ENCODE peak calls at places on chromosomes 2 and 18, in five cellular contexts. One of them, this sample, is unnamed. For H3K9me3, the result is how much of the 10 kb centered on the place peaks cover.

GRCh38 chr2:148458171-148458570 is 186.4 kb upstream of the EPC2 start:
- DNase-seq in H9: no peak
- DNase-seq in IMR-90: no peak
- DNase-seq in neuronal stem cell: no peak
- DNase-seq in mesenchymal stem cell: no peak
- DNase-seq in this sample: peak

GRCh38 chr2:160140001-160140400 is 60.1 kb downstream of the ITGB6 start:
- DNase-seq in H9: no peak
- DNase-seq in IMR-90: peak
- DNase-seq in neuronal stem cell: no peak
- DNase-seq in mesenchymal stem cell: no peak
- DNase-seq in this sample: no peak

GRCh38 chr18:78768221-78768620 is 211.4 kb upstream of the SALL3 start:
- DNase-seq in H9: no peak
- DNase-seq in IMR-90: no peak
- DNase-seq in neuronal stem cell: no peak
- DNase-seq in mesenchymal stem cell: no peak
- DNase-seq in this sample: no peak

GRCh38 chr18:56321470-56321869 is 316.9 kb downstream of the TXNL1 start:
- DNase-seq in H9: no peak
- DNase-seq in IMR-90: no peak
- DNase-seq in neuronal stem cell: no peak
- DNase-seq in mesenchymal stem cell: no peak
- DNase-seq in this sample: no peak

GRCh38 chr18:80037869-80038630 is 3.8 kb downstream of the RBFA start:
- DNase-seq in H9: no peak
- DNase-seq in IMR-90: no peak
- DNase-seq in neuronal stem cell: no peak
- DNase-seq in mesenchymal stem cell: no peak
- DNase-seq in this sample: no peak

GRCh38 chr18:22060361-22060760 is 109.0 kb upstream of the GATA6 start:
- DNase-seq in H9: no peak
- DNase-seq in IMR-90: no peak
- DNase-seq in neuronal stem cell: no peak
- DNase-seq in mesenchymal stem cell: no peak
- DNase-seq in this sample: no peak

GRCh38 chr2:55490554-55490953 is 29.0 kb upstream of the CFAP36 start:
- DNase-seq in H9: peak
- DNase-seq in IMR-90: peak
- DNase-seq in neuronal stem cell: no peak
- DNase-seq in mesenchymal stem cell: peak
- DNase-seq in this sample: no peak

GRCh38 chr2:120936476-120937334 is 201.0 kb downstream of the GLI2 start:
- DNase-seq in H9: no peak
- DNase-seq in IMR-90: peak
- DNase-seq in neuronal stem cell: no peak
- DNase-seq in mesenchymal stem cell: peak
- DNase-seq in this sample: peak

GRCh38 chr2:21676056-21676455 is 552.3 kb downstream of the TDRD15 start:
- DNase-seq in H9: no peak
- DNase-seq in IMR-90: no peak
- DNase-seq in neuronal stem cell: no peak
- DNase-seq in mesenchymal stem cell: no peak
- DNase-seq in this sample: no peak

GRCh38 chr2:239640210-239640609 is 239.4 kb upstream of the HDAC4 start:
- DNase-seq in H9: no peak
- DNase-seq in IMR-90: no peak
- DNase-seq in neuronal stem cell: no peak
- DNase-seq in mesenchymal stem cell: no peak
- DNase-seq in this sample: no peak

GRCh38 chr18:58625839-58626238 is 3.1 kb downstream of the ALPK2 start:
- DNase-seq in H9: no peak
- DNase-seq in IMR-90: no peak
- DNase-seq in neuronal stem cell: no peak
- DNase-seq in mesenchymal stem cell: no peak
- DNase-seq in this sample: no peak

GRCh38 chr2:46390901-46391395 is 88.4 kb upstream of the TMEM247 start:
- DNase-seq in H9: peak
- DNase-seq in IMR-90: no peak
- DNase-seq in neuronal stem cell: no peak
- DNase-seq in mesenchymal stem cell: no peak
- DNase-seq in this sample: no peak

GRCh38 chr2:65429799-65430514 is 2.4 kb downstream of the SPRED2 start:
- DNase-seq in H9: no peak
- DNase-seq in IMR-90: no peak
- DNase-seq in neuronal stem cell: no peak
- DNase-seq in mesenchymal stem cell: peak
- DNase-seq in this sample: peak

GRCh38 chr2:12035029-12035720 is 288.7 kb downstream of the LPIN1 start:
- DNase-seq in H9: no peak
- DNase-seq in IMR-90: no peak
- DNase-seq in neuronal stem cell: no peak
- DNase-seq in mesenchymal stem cell: no peak
- DNase-seq in this sample: no peak

GRCh38 chr2:229054311-229054710 is 216.8 kb downstream of the PID1 start:
- DNase-seq in H9: no peak
- DNase-seq in IMR-90: no peak
- DNase-seq in neuronal stem cell: no peak
- DNase-seq in mesenchymal stem cell: no peak
- DNase-seq in this sample: no peak
- H3K9me3 ChIP-seq in H9: under half
- H3K9me3 ChIP-seq in IMR-90: under half
- H3K9me3 ChIP-seq in neuronal stem cell: under half
- H3K9me3 ChIP-seq in mesenchymal stem cell: under half
- H3K9me3 ChIP-seq in this sample: under half

DNA sequence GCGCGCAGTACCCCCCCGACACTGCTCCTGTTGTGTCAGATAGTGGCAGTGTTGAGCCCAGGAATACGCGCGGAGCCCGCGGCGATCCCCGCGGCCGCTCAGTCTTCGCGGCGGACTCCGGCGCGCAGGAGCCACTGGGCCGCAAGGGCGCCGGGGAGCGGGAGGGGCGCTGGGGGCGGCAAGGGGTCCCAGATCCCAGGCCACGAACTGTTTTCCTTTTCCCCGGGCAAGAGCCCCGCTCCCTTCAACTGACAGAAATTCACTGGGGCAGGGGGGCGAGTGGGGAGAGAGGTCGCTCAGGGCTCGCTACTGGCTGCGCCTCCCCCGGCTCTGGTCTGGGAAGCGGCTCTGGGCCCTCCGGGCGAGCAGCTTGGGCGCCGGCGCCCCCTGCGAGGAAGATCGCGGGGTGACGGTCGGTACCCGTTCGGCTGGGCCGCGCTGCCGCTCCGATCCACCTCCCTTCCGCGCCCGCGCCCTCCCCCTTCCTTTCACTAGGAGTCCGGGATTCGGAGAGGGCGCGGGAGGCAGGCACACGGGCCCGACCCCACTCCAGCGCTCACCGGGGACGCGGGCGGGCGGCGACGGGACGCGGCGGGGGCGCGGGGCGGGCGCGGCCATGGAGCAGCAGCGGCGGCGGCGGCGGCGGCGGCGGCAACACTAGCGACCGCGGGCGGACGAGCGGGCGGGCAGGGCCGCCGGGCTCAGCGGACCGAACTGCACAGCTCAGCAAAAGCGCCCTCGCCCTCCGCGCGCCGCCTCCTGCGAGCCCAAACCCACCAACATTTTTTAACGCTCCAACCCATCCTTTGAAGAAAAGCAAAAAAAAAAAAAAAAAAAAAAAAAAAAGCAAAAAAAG is 1.4 kb upstream of the SETBP1 start:
- DNase-seq in H9: peak
- DNase-seq in IMR-90: peak
- DNase-seq in neuronal stem cell: peak
- DNase-seq in mesenchymal stem cell: peak
- DNase-seq in this sample: peak
- H3K18ac ChIP-seq in H9: no peak
- H3K18ac ChIP-seq in IMR-90: peak
- H3K18ac ChIP-seq in neuronal stem cell: peak
- H3K18ac ChIP-seq in mesenchymal stem cell: peak
- H3K18ac ChIP-seq in this sample: peak

GRCh38 chr2:179050735-179051134 is 798 bp upstream of the CCDC141 start:
- DNase-seq in H9: no peak
- DNase-seq in IMR-90: no peak
- DNase-seq in neuronal stem cell: no peak
- DNase-seq in mesenchymal stem cell: peak
- DNase-seq in this sample: no peak

GRCh38 chr2:179049546-179050311 is at the start of gene CCDC141:
- DNase-seq in H9: no peak
- DNase-seq in IMR-90: no peak
- DNase-seq in neuronal stem cell: no peak
- DNase-seq in mesenchymal stem cell: peak
- DNase-seq in this sample: peak

GRCh38 chr2:179044500-179044899 is 5.4 kb downstream of the CCDC141 start:
- DNase-seq in H9: no peak
- DNase-seq in IMR-90: no peak
- DNase-seq in neuronal stem cell: no peak
- DNase-seq in mesenchymal stem cell: no peak
- DNase-seq in this sample: no peak

GRCh38 chr2:179051250-179051649 is 1.3 kb upstream of the CCDC141 start:
- DNase-seq in H9: peak
- DNase-seq in IMR-90: no peak
- DNase-seq in neuronal stem cell: no peak
- DNase-seq in mesenchymal stem cell: no peak
- DNase-seq in this sample: peak

GRCh38 chr2:179049203-179049545 is 763 bp downstream of the CCDC141 start:
- DNase-seq in H9: no peak
- DNase-seq in IMR-90: no peak
- DNase-seq in neuronal stem cell: no peak
- DNase-seq in mesenchymal stem cell: peak
- DNase-seq in this sample: peak
- H2BK120ac ChIP-seq in H9: no peak
- H2BK120ac ChIP-seq in IMR-90: no peak
- H2BK120ac ChIP-seq in neuronal stem cell: no peak
- H2BK120ac ChIP-seq in mesenchymal stem cell: no peak
- H2BK120ac ChIP-seq in this sample: no peak

GRCh38 chr2:95271381-95271971 is 2.8 kb upstream of the PROM2 start:
- DNase-seq in H9: peak
- DNase-seq in IMR-90: no peak
- DNase-seq in neuronal stem cell: no peak
- DNase-seq in mesenchymal stem cell: no peak
- DNase-seq in this sample: no peak
- H3K9me3 ChIP-seq in H9: under half
- H3K9me3 ChIP-seq in IMR-90: under half
- H3K9me3 ChIP-seq in neuronal stem cell: under half
- H3K9me3 ChIP-seq in mesenchymal stem cell: under half
- H3K9me3 ChIP-seq in this sample: under half

GRCh38 chr2:7653617-7654016 is 736.4 kb downstream of the RNF144A start:
- DNase-seq in H9: no peak
- DNase-seq in IMR-90: no peak
- DNase-seq in neuronal stem cell: no peak
- DNase-seq in mesenchymal stem cell: no peak
- DNase-seq in this sample: no peak
- H3K18ac ChIP-seq in H9: no peak
- H3K18ac ChIP-seq in IMR-90: no peak
- H3K18ac ChIP-seq in neuronal stem cell: no peak
- H3K18ac ChIP-seq in mesenchymal stem cell: no peak
- H3K18ac ChIP-seq in this sample: no peak

DNA sequence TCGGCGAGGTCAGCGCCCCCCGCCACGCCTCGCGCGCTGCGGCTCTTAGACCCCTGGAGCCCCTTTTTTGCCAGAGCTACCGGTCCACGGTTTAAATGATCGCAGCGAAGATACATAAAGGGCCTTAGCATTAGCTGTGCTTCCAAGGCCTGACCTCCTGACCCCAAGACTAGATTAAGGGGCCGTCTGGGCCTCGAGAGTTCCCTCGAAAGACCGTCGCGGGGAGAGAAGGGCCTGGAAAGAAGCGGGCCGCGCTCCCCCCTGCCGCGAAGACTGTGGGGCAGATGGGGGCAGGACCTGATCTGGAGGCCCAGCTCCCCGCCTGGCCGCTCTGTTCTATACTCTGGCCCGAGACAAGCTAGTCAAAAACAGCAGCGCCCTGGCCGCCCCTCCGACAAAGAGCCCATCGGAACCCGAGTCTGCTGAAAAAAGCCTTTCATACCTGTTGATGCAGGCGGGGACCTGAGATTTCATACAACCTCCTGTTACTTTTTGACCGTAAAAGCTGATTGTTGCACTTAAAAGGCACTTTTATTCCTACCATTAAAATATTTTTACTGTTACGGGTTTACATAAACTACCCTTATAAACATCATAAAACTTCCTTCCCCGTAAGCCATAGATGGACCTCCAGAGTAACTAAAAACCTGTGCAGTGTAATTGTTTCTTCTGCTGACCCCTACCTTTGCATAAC is 68.7 kb upstream of the PSMD14 start:
- DNase-seq in H9: peak
- DNase-seq in IMR-90: no peak
- DNase-seq in neuronal stem cell: peak
- DNase-seq in mesenchymal stem cell: no peak
- DNase-seq in this sample: no peak
- H2BK120ac ChIP-seq in H9: no peak
- H2BK120ac ChIP-seq in IMR-90: no peak
- H2BK120ac ChIP-seq in neuronal stem cell: peak
- H2BK120ac ChIP-seq in mesenchymal stem cell: peak
- H2BK120ac ChIP-seq in this sample: peak

GRCh38 chr2:222304737-222305509 is 6.1 kb upstream of the PAX3 start:
- DNase-seq in H9: no peak
- DNase-seq in IMR-90: no peak
- DNase-seq in neuronal stem cell: no peak
- DNase-seq in mesenchymal stem cell: no peak
- DNase-seq in this sample: no peak
- H3K9me3 ChIP-seq in H9: under half
- H3K9me3 ChIP-seq in IMR-90: under half
- H3K9me3 ChIP-seq in neuronal stem cell: under half
- H3K9me3 ChIP-seq in mesenchymal stem cell: under half
- H3K9me3 ChIP-seq in this sample: under half

GRCh38 chr2:63614983-63615945 is 26.5 kb downstream of the MDH1 start:
- DNase-seq in H9: peak
- DNase-seq in IMR-90: peak
- DNase-seq in neuronal stem cell: no peak
- DNase-seq in mesenchymal stem cell: peak
- DNase-seq in this sample: peak
- H3K18ac ChIP-seq in H9: peak
- H3K18ac ChIP-seq in IMR-90: no peak
- H3K18ac ChIP-seq in neuronal stem cell: no peak
- H3K18ac ChIP-seq in mesenchymal stem cell: peak
- H3K18ac ChIP-seq in this sample: peak

GRCh38 chr2:218406949-218407703 is 7.5 kb downstream of the CTDSP1 start:
- DNase-seq in H9: peak
- DNase-seq in IMR-90: peak
- DNase-seq in neuronal stem cell: no peak
- DNase-seq in mesenchymal stem cell: peak
- DNase-seq in this sample: no peak
- H2BK120ac ChIP-seq in H9: no peak
- H2BK120ac ChIP-seq in IMR-90: peak
- H2BK120ac ChIP-seq in neuronal stem cell: no peak
- H2BK120ac ChIP-seq in mesenchymal stem cell: peak
- H2BK120ac ChIP-seq in this sample: peak